ENCODE peak calls at places on chromosomes 11 and 22, in ten cellular contexts. U is OCI-LY7; T is erythroblast; P is foreskin melanocyte; S is left cardiac atrium; Z is activated CD8-positive, alpha-beta memory T cell treated with anti-CD3 and anti-CD28 coated beads, Interleukin-2, amount 50 U/mL, for 48 hours; B is pancreas; C is activated effector memory CD4-positive, alpha-beta T cell treated with anti-CD3 and anti-CD28 coated beads, Interleukin-2, amount 50 U/mL, for 16 hours; W is left ventricle myocardium inferior; I is stomach. R is an unnamed sample.

GRCh38 chr11:2771758-2772466 is 72.1 kb upstream of the KCNQ1OT1 start:
- DNase-seq in P (no peak), T (no peak), I (peak; percentile 19), S (no peak), U (no peak), W (peak; percentile 12), B (peak; percentile 48), Z (peak; percentile 44), C (peak; percentile 41), R (no peak)

GRCh38 chr22:31295831-31296230 is 3.5 kb upstream of the PIK3IP1 start:
- DNase-seq in W (no peak), T (peak; percentile 37), Z (no peak), I (no peak), S (no peak), C (no peak), P (no peak), U (no peak), B (no peak), R (no peak)

GRCh38 chr22:49116021-49116420 is 711.7 kb downstream of the BRD1 start:
- DNase-seq in C (no peak), P (no peak), T (no peak), W (no peak), S (no peak), I (no peak), Z (peak; percentile 8), B (no peak), U (no peak), R (no peak)

GRCh38 chr22:18028817-18029527 is 4.6 kb upstream of the MICAL3 start:
- DNase-seq in I (no peak), P (no peak), S (no peak), Z (no peak), U (peak; percentile 68), C (no peak), T (no peak), W (no peak), B (no peak), R (peak; percentile 64)

GRCh38 chr22:22362311-22362710 is 117.7 kb downstream of the VPREB1 start:
- DNase-seq in T (no peak), I (no peak), P (no peak), Z (no peak), C (no peak), U (no peak), W (no peak), B (no peak), S (no peak), R (no peak)

GRCh38 chr11:71342951-71343827 is 90.8 kb upstream of the SHANK2 start:
- DNase-seq in P (no peak), S (no peak), Z (peak; percentile 53), W (no peak), C (no peak), U (peak; percentile 62), T (peak; percentile 29), I (peak; percentile 58), B (peak; percentile 75), R (peak; percentile 23)

GRCh38 chr11:117314840-117315239 is 1.2 kb downstream of the BACE1 start:
- DNase-seq in Z (no peak), W (no peak), T (no peak), S (no peak), U (no peak), P (no peak), I (no peak), B (peak; percentile 65), C (no peak), R (no peak)

GRCh38 chr22:33539902-33540751 is 380.1 kb downstream of the LARGE1 start:
- DNase-seq in T (no peak), W (peak; percentile 58), C (no peak), S (peak; percentile 58), B (peak; percentile 67), Z (no peak), I (peak; percentile 86), U (no peak), P (peak; percentile 85), R (peak; percentile 55)

GRCh38 chr11:105040703-105041102 is 4.4 kb downstream of the CARD16 start:
- DNase-seq in I (no peak), W (no peak), Z (no peak), C (no peak), P (no peak), U (no peak), S (no peak), T (no peak), B (no peak), R (no peak)

GRCh38 chr11:69510471-69511357 is 29.3 kb downstream of the LINC01488 start:
- DNase-seq in T (no peak), I (no peak), U (no peak), B (peak; percentile 30), C (no peak), P (no peak), W (no peak), Z (no peak), S (peak; percentile 10), R (no peak)

GRCh38 chr11:70174846-70175764 is 28.0 kb upstream of the FADD start:
- DNase-seq in I (no peak), C (no peak), P (no peak), U (no peak), T (no peak), W (no peak), Z (no peak), S (no peak), B (no peak), R (no peak)

GRCh38 chr11:124297921-124298320 is 15.8 kb downstream of the OR8D1 start:
- DNase-seq in B (no peak), T (no peak), Z (no peak), S (no peak), C (no peak), I (no peak), U (no peak), W (no peak), P (no peak), R (no peak)

GRCh38 chr22:32542332-32543019 is 67.9 kb downstream of the FBXO7 start:
- DNase-seq in Z (no peak), T (no peak), W (peak; percentile 85), B (no peak), U (no peak), P (no peak), S (peak; percentile 59), I (no peak), C (no peak), R (peak; percentile 69)

GRCh38 chr11:47189100-47189834 is 3.0 kb upstream of the PACSIN3 start:
- DNase-seq in S (no peak), Z (no peak), U (no peak), P (no peak), T (peak; percentile 25), W (no peak), C (no peak), B (no peak), I (no peak), R (no peak)

GRCh38 chr11:69280451-69280850 is 13.5 kb upstream of the MYEOV start:
- DNase-seq in S (no peak), I (no peak), T (no peak), Z (no peak), W (no peak), C (no peak), U (no peak), P (no peak), B (no peak), R (no peak)

GRCh38 chr11:923691-924405 is 1.8 kb upstream of the AP2A2 start:
- DNase-seq in S (no peak), P (no peak), I (no peak), U (no peak), W (no peak), Z (no peak), C (no peak), B (no peak), T (no peak), R (peak; percentile 40)

GRCh38 chr11:99614353-99614752 is 593.6 kb downstream of the CNTN5 start:
- DNase-seq in W (no peak), I (no peak), P (no peak), B (no peak), S (no peak), Z (no peak), U (no peak), C (no peak), T (no peak), R (no peak)

GRCh38 chr11:11178671-11179070 is 174.4 kb downstream of the CSNK2A3 start:
- DNase-seq in T (no peak), W (no peak), C (no peak), S (no peak), Z (no peak), I (no peak), B (no peak), P (no peak), U (no peak), R (no peak)

GRCh38 chr11:57978686-57979531 is 44.8 kb upstream of the OR9Q1 start:
- DNase-seq in B (no peak), Z (no peak), C (no peak), T (no peak), W (no peak), S (no peak), I (no peak), U (no peak), P (peak; percentile 86), R (no peak)

GRCh38 chr11:58775066-58775708 is 43.4 kb upstream of the GLYAT start:
- DNase-seq in Z (no peak), P (no peak), T (peak; percentile 55), W (no peak), U (no peak), C (no peak), S (no peak), B (no peak), I (no peak), R (no peak)

GRCh38 chr11:66264893-66265292 is 3.5 kb upstream of the RAB1B start:
- DNase-seq in Z (peak; percentile 80), C (peak; percentile 78), I (peak; percentile 36), T (peak; percentile 43), U (peak; percentile 41), S (no peak), B (peak; percentile 58), W (no peak), P (no peak), R (no peak)

GRCh38 chr11:117443269-117444186 is 115.9 kb downstream of the CEP164 start:
- DNase-seq in P (no peak), T (peak; percentile 32), U (no peak), Z (no peak), B (peak; percentile 81), W (peak; percentile 56), I (peak; percentile 34), S (peak; percentile 65), C (no peak), R (no peak)

GRCh38 chr22:42969348-42969975 is 45.5 kb downstream of the PACSIN2 start:
- DNase-seq in B (no peak), W (no peak), I (no peak), T (no peak), P (no peak), U (no peak), C (no peak), Z (no peak), S (no peak), R (no peak)